ENCODE peak calls at places on chromosomes 12 and 14, in seven cellular contexts. V, G, B, J, L, M and H are unnamed samples.

GRCh38 chr14:31113794-31114193 is 87.6 kb upstream of the STRN3 start:
- DNase-seq in V (no peak), M (no peak), J (no peak), G (no peak), L (no peak), B (no peak), H (no peak)

GRCh38 chr12:109309441-109310246 is 560 bp upstream of the FOXN4 start:
- DNase-seq in G (no peak), M (no peak), L (no peak), B (no peak), V (no peak), J (no peak), H (no peak)

GRCh38 chr12:116416161-116416560 is 138.7 kb upstream of the MED13L start:
- DNase-seq in G (no peak), B (no peak), M (no peak), V (no peak), J (no peak), L (no peak), H (no peak)

GRCh38 chr12:33427071-33427470 is 12.5 kb downstream of the SYT10 start:
- DNase-seq in L (no peak), B (no peak), J (no peak), V (no peak), M (no peak), G (no peak), H (no peak)

GRCh38 chr14:99704037-99704436 is 19.9 kb downstream of the CYP46A1 start:
- DNase-seq in V (no peak), J (no peak), M (no peak), B (no peak), G (no peak), L (no peak), H (no peak)

GRCh38 chr14:105021656-105022275 is 883 bp upstream of the CDCA4 start:
- DNase-seq in L (no peak), V (peak; percentile 63), M (no peak), J (peak; percentile 54), B (peak; percentile 70), G (no peak), H (no peak)

GRCh38 chr12:115866909-115867525 is 410.5 kb downstream of the MED13L start:
- DNase-seq in B (no peak), G (no peak), L (no peak), M (no peak), J (no peak), V (no peak), H (no peak)

GRCh38 chr12:80590085-80590484 is 117.3 kb upstream of the MYF6 start:
- DNase-seq in B (no peak), V (no peak), L (no peak), G (no peak), J (peak; percentile 78), M (no peak), H (no peak)

GRCh38 chr12:29396774-29397173 is 15.8 kb upstream of the ERGIC2 start:
- DNase-seq in J (peak; percentile 45), L (no peak), V (no peak), B (no peak), G (no peak), M (no peak), H (no peak)

GRCh38 chr14:89654998-89655397 is 238.0 kb upstream of the FOXN3 start:
- DNase-seq in L (no peak), B (no peak), G (no peak), J (peak; percentile 29), M (no peak), V (no peak), H (no peak)

GRCh38 chr14:71713061-71713850 is 219.0 kb upstream of the RGS6 start:
- DNase-seq in V (no peak), B (no peak), J (peak; percentile 62), G (no peak), L (no peak), M (no peak), H (no peak)

GRCh38 chr12:11701398-11701797 is 51.9 kb downstream of the ETV6 start:
- DNase-seq in L (no peak), B (no peak), V (no peak), J (no peak), G (no peak), M (no peak), H (no peak)

DNA sequence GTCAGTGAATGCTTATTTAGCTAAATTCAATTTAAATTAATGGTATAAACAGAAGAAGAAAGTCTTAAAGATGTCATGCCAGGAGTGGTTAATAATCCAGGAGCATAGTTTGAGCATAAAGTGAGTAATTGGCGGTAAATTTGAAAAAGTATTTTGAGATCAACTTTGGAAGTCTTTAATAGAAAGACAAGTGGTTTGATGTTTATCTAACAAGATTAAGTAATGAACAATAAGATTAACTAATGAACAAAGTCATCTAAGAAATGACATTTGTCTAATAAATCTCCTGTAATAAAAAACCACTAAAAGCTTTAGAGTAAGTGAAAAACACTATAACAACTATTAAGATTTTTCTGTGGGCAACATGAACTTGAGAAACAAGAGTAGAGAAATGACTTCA is 112.8 kb downstream of the CAPZA3 start:
- DNase-seq in J (no peak), G (no peak), M (no peak), L (no peak), V (no peak), B (no peak), H (no peak)
- H3K36me3 ChIP-seq in J (no peaks in the 10 kb centered on the region), G (no peaks in the 10 kb centered on the region), M (no peaks in the 10 kb centered on the region), L (no peaks in the 10 kb centered on the region), V (no peaks in the 10 kb centered on the region), B (no peaks in the 10 kb centered on the region), H (no peaks in the 10 kb centered on the region)

DNA sequence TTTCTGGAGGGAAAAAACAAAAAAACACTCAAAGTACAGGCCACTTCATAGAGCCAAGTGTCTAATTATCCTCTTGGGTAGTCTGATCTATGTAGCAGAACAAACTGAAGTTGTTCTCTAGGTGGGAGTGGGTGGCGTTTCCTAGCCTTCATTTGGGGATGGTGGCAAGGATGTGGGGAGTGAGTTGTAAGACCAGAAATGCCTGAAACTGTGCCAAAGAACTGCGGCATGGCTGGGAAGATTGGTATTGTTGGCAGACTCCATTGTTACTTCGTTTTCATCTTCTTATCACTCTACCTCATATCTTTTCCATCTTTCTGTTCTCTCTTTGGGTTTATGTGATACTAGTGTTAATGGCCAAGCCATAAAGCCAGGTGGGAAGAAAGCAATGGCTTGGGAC is 177.3 kb upstream of the DDHD1 start:
- DNase-seq in V (no peak), M (no peak), L (no peak), J (peak; percentile 52), G (no peak), B (no peak), H (no peak)
- H3K36me3 ChIP-seq in V (no peaks in the 10 kb centered on the region), M (no peaks in the 10 kb centered on the region), L (no peaks in the 10 kb centered on the region), J (no peaks in the 10 kb centered on the region), G (no peaks in the 10 kb centered on the region), B (no peaks in the 10 kb centered on the region), H (no peaks in the 10 kb centered on the region)

DNA sequence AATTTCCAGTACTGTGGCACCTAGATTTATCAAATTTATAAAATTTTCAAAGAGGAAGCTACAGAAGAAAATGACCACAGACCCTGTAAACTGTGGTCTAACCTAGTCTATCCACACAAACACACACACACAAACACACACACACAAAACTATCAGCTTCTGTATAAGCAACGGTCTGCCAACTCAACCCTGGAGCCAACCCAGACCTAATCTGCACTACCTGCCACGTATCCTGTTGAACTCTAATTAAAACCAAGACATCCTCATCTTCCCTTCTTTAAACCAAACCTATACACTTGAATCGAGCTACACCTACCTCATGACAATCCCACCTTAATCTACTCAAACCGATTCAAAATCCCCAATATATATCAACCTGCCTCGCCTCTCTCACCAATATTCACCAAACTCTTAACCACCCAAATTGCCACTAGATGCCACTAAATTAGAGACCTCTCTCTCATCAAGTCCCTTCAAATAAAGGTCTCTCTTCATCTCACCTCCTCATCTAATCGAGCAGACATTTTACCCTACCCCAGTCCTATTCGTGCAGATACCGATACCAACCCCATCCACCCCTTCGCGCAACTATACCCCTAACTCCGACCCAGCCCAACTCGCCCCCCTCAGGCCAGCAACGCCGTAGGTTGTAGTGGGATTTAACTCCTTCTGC is 807 bp downstream of the ACIN1 start:
- DNase-seq in L (no peak), J (no peak), B (no peak), V (no peak), M (no peak), G (no peak), H (peak; percentile 72)
- H3K36me3 ChIP-seq in L (peaks cover 52% of the 10 kb centered on the region), J (peaks cover 15% of the 10 kb centered on the region), B (no peaks in the 10 kb centered on the region), V (peaks cover 60% of the 10 kb centered on the region), M (peaks cover 51% of the 10 kb centered on the region), G (peaks cover 3% of the 10 kb centered on the region), H (peaks cover 12% of the 10 kb centered on the region)

DNA sequence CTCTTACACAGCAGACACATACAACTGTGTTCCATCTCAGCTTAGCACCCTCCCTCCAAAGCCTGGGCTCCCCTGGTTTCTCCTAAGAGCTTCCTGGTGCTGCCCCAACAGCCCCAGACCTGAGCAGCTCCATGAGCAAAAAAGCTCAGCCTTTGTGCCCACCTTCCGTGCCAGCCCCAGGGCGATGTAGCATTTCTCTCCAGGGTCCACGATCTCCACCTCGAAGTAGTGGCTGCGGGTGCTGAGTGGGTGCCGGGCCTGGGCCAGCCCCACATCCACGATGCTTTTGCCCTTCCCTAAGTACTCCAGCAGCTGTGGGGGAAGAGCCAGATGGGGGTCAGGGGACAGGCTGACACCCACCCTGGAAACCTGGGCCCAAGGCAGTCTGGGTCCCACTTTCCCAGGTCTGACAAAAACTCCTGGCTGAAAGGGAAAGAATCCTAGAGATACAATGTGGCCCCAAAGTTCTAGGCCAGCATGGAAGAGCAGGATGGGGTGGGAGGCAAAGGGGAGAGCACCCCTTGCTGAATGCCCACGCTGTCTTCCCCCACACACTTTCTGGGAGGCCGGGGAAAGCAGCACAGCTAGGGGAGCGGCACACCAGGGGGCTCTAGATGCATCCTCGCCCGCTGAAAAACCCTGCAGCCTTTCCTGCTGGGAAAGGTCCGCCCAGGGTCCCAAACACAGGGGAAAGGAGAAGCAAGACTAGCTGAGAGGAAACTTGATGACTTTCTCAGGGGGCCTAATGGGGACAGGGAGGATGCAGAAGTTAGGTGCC is 11.0 kb downstream of the SPRYD3 start:
- DNase-seq in B (peak; percentile 36), V (no peak), G (no peak), J (no peak), M (no peak), L (no peak), H (no peak)
- H3K36me3 ChIP-seq in B (no peaks in the 10 kb centered on the region), V (peaks cover 80% of the 10 kb centered on the region), G (peaks cover 7% of the 10 kb centered on the region), J (peaks cover 10% of the 10 kb centered on the region), M (peaks cover 40% of the 10 kb centered on the region), L (peaks cover 61% of the 10 kb centered on the region), H (no peaks in the 10 kb centered on the region)